ENCODE peak calls at places on chromosomes 11 and 22, in five cellular contexts. J is IMR-90, D is fibroblast of lung, T is endothelial cell of umbilical vein, A is K562. S is an unnamed sample.

GRCh38 chr11:70547386-70547785 is 149.1 kb downstream of the CTTN start:
- DNase-seq in J (no peak), D (no peak), T (no peak), A (no peak), S (no peak)

GRCh38 chr22:36331912-36332622 is 55.7 kb downstream of the MYH9 start:
- DNase-seq in J (peak; percentile 49), D (peak; percentile 60), T (peak; percentile 70), A (no peak), S (no peak)

GRCh38 chr11:26187639-26188038 is 144.3 kb upstream of the ANO3 start:
- DNase-seq in J (peak; percentile 82), D (peak; percentile 70), T (peak; percentile 4), A (no peak), S (no peak)

GRCh38 chr11:8338138-8338537 is 74.5 kb upstream of the LMO1 start:
- DNase-seq in J (peak; percentile 12), D (no peak), T (peak; percentile 29), A (peak; percentile 74), S (no peak)

GRCh38 chr11:2752204-2752772 is 52.5 kb upstream of the KCNQ1OT1 start:
- DNase-seq in J (peak; percentile 32), D (peak; percentile 78), T (no peak), A (no peak), S (no peak)

GRCh38 chr22:31496735-31497146 is 405 bp downstream of the SFI1 start:
- DNase-seq in J (no peak), D (no peak), T (no peak), A (peak; percentile 20), S (no peak)

GRCh38 chr11:8729837-8730696 is 47.5 kb downstream of the RPL27A start:
- DNase-seq in J (no peak), D (no peak), T (no peak), A (peak; percentile 70), S (no peak)

GRCh38 chr22:21044931-21045584 is 688 bp upstream of the LRRC74B start:
- DNase-seq in J (peak; percentile 65), D (peak; percentile 64), T (no peak), A (peak; percentile 75), S (no peak)

GRCh38 chr11:67119577-67120391 is 721 bp downstream of the KDM2A start:
- DNase-seq in J (no peak), D (no peak), T (peak; percentile 49), A (peak; percentile 63), S (peak; percentile 11)

GRCh38 chr22:30305519-30305905 is 16.2 kb upstream of the CASTOR1 start:
- DNase-seq in J (no peak), D (no peak), T (peak; percentile 55), A (no peak), S (no peak)

GRCh38 chr11:936199-936598 is 10.5 kb downstream of the AP2A2 start:
- DNase-seq in J (no peak), D (no peak), T (no peak), A (no peak), S (no peak)

GRCh38 chr11:70502677-70503076 is 104.3 kb downstream of the CTTN start:
- DNase-seq in J (no peak), D (no peak), T (no peak), A (no peak), S (no peak)

GRCh38 chr11:29051935-29052334 is 943.7 kb downstream of the METTL15 start:
- DNase-seq in J (peak; percentile 33), D (peak; percentile 15), T (no peak), A (no peak), S (no peak)

GRCh38 chr11:122628691-122629555 is 26.6 kb upstream of the UBASH3B start:
- DNase-seq in J (peak; percentile 77), D (peak; percentile 59), T (peak; percentile 71), A (peak; percentile 59), S (peak; percentile 57)

GRCh38 chr11:122711831-122712378 is 56.4 kb downstream of the UBASH3B start:
- DNase-seq in J (no peak), D (peak; percentile 48), T (peak; percentile 98), A (no peak), S (no peak)

GRCh38 chr22:38135133-38135706 is 24.7 kb upstream of the BAIAP2L2 start:
- DNase-seq in J (peak; percentile 90), D (peak; percentile 86), T (peak; percentile 54), A (no peak), S (no peak)

GRCh38 chr11:65223031-65223430 is 38.7 kb upstream of the POLA2 start:
- DNase-seq in J (no peak), D (no peak), T (no peak), A (no peak), S (no peak)

GRCh38 chr22:45329536-45329936 is 19.8 kb downstream of the FAM118A start:
- DNase-seq in J (no peak), D (no peak), T (no peak), A (no peak), S (no peak)

GRCh38 chr11:75403037-75403436 is 3.7 kb downstream of the RPS3 start:
- DNase-seq in J (no peak), D (no peak), T (peak; percentile 35), A (no peak), S (no peak)

GRCh38 chr11:125079151-125079877 is 16.2 kb downstream of the SLC37A2 start:
- DNase-seq in J (no peak), D (peak; percentile 76), T (no peak), A (no peak), S (no peak)

GRCh38 chr22:27996981-27997380 is 77.9 kb upstream of the PITPNB start:
- DNase-seq in J (no peak), D (no peak), T (no peak), A (no peak), S (no peak)

GRCh38 chr11:119684361-119685072 is 44.5 kb downstream of the NECTIN1 start:
- DNase-seq in J (peak; percentile 75), D (peak; percentile 79), T (peak; percentile 65), A (peak; percentile 28), S (no peak)
- H3K4me2 ChIP-seq in J (no peak overlapping the region), D (no peak overlapping the region), T (peak overlapping the region; percentile 69), A (no peak overlapping the region), S (peak overlapping the region; percentile 12)

GRCh38 chr11:43845816-43846215 is 34.8 kb upstream of the ALKBH3 start:
- DNase-seq in J (no peak), D (no peak), T (no peak), A (no peak), S (no peak)

GRCh38 chr11:43837879-43838278 is 42.8 kb upstream of the ALKBH3 start:
- DNase-seq in J (no peak), D (no peak), T (no peak), A (no peak), S (no peak)

GRCh38 chr11:43842021-43842420 is 38.6 kb upstream of the ALKBH3 start:
- DNase-seq in J (no peak), D (no peak), T (no peak), A (no peak), S (no peak)
- H2AFZ ChIP-seq in J (no peak overlapping the region), D (no peak overlapping the region), T (no peak overlapping the region), A (no peak overlapping the region), S (no peak overlapping the region)

GRCh38 chr11:88105952-88106351 is 69.3 kb downstream of the RAB38 start:
- DNase-seq in J (no peak), D (no peak), T (no peak), A (no peak), S (no peak)
- H3K4me2 ChIP-seq in J (no peak overlapping the region), D (no peak overlapping the region), T (no peak overlapping the region), A (no peak overlapping the region), S (no peak overlapping the region)

GRCh38 chr11:69390561-69390960 is 90.9 kb upstream of the LINC01488 start:
- DNase-seq in J (no peak), D (no peak), T (no peak), A (no peak), S (no peak)
- H2AFZ ChIP-seq in J (no peak overlapping the region), D (no peak overlapping the region), T (no peak overlapping the region), A (no peak overlapping the region), S (no peak overlapping the region)

DNA sequence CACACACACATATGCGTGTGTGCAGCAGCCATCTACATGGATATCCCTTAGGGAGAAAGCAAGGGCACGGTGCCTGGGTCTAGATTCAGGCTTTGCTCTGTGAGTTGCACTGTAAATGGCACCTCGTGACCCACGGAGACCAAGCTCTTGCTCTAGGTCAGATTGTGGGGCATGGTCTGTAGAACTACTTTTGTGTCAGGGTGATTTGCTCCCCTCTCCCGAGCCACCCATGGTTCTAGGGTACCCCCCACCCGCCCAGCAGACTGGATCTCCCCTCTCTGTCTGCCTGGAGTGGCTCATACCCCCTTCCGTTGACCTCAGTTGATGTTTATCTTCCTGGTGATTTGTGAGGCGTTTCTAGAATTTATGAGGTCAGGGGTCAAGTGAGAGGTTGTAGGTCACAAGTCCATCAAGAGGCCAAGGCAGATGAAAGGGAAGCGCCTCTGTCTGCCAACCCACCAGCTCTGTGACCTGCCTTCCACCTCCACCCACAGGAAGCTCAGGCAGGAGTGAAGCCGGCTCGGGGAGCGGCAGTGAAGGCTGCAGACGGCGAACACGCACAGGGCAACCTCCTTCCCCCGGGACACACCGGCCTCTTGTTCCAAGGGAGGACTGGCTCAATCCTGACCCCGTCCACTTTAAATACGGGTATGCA is 76.2 kb upstream of the TTLL12 start:
- DNase-seq in J (no peak), D (no peak), T (no peak), A (peak; percentile 25), S (no peak)
- H3K4me2 ChIP-seq in J (no peak overlapping the region), D (no peak overlapping the region), T (peak overlapping the region; percentile 83), A (peak overlapping the region; percentile 77), S (no peak overlapping the region)

GRCh38 chr11:36713715-36714114 is 115.7 kb upstream of the RAG2 start:
- DNase-seq in J (no peak), D (no peak), T (no peak), A (no peak), S (no peak)

DNA sequence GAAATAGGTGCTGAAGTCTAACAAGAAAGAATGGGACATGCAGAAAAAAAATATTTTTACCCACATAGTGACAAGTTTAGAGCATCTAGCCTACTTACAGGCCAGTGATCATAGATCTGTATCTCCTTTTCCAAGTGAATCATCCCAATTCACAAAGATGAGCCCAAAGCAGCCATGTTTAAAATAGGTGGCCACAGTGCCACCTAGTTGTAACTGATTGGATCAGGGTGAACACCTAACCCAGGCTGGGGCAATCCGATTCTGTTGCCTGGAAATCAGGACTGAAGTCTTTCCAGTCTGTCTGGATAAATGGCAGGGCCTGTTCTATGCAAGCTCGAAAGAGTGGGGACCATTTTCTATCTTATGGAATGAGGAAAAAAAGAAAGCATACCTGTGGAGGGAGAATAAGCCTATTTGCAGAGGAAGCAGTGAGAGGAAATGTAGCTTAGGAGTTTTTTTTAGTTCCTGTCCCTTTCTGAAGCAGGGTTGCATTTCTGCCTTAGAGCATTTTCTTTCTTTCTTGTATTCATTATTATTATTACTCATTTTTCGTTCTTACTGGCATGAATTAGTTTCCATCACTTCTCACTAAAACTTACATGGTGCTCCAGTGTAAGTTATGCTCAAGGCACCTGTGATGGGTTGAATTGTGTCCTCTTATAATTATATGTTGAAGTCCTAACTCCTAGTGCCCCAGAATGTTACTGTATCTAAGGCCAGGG is 113.2 kb upstream of the RAG2 start:
- DNase-seq in J (no peak), D (no peak), T (no peak), A (peak; percentile 8), S (no peak)
- H2AFZ ChIP-seq in J (no peak overlapping the region), D (no peak overlapping the region), T (no peak overlapping the region), A (no peak overlapping the region), S (no peak overlapping the region)

GRCh38 chr22:35230417-35230816 is 26.9 kb upstream of the HMGXB4 start:
- DNase-seq in J (no peak), D (no peak), T (no peak), A (no peak), S (no peak)

GRCh38 chr22:35227248-35227647 is 30.0 kb upstream of the HMGXB4 start:
- DNase-seq in J (no peak), D (no peak), T (no peak), A (no peak), S (no peak)

GRCh38 chr22:35231585-35232084 is 25.7 kb upstream of the HMGXB4 start:
- DNase-seq in J (peak; percentile 55), D (peak; percentile 52), T (peak; percentile 61), A (peak; percentile 69), S (peak; percentile 70)

GRCh38 chr22:35230839-35231584 is 26.3 kb upstream of the HMGXB4 start:
- DNase-seq in J (no peak), D (no peak), T (no peak), A (peak; percentile 37), S (no peak)

GRCh38 chr22:35229865-35230264 is 27.4 kb upstream of the HMGXB4 start:
- DNase-seq in J (no peak), D (no peak), T (no peak), A (peak; percentile 27), S (no peak)
- H3K4me2 ChIP-seq in J (no peak overlapping the region), D (no peak overlapping the region), T (no peak overlapping the region), A (peak overlapping the region; percentile 77), S (no peak overlapping the region)

S was measured in neuronal stem cell.